ENCODE peak calls at places on chromosomes 7 and 10, in seven cellular contexts. One of them, this sample, is unnamed. For H3K27me3, the result is how much of the 10 kb centered on the place peaks cover.

GRCh38 chr10:95445223-95445836 is 115.8 kb downstream of the SORBS1 start:
- DNase-seq in adrenal gland: peak
- DNase-seq in K562: no peak
- DNase-seq in tibial artery: peak
- DNase-seq in dorsolateral prefrontal cortex: peak
- DNase-seq in RWPE2: no peak
- DNase-seq in esophagus muscularis mucosa: no peak
- DNase-seq in this sample: peak

GRCh38 chr7:134599371-134599770 is 47.3 kb upstream of the BPGM start:
- DNase-seq in adrenal gland: no peak
- DNase-seq in K562: no peak
- DNase-seq in tibial artery: no peak
- DNase-seq in dorsolateral prefrontal cortex: no peak
- DNase-seq in RWPE2: no peak
- DNase-seq in esophagus muscularis mucosa: no peak
- DNase-seq in this sample: no peak

GRCh38 chr10:15222511-15222910 is 54.0 kb upstream of the NMT2 start:
- DNase-seq in adrenal gland: no peak
- DNase-seq in K562: no peak
- DNase-seq in tibial artery: no peak
- DNase-seq in dorsolateral prefrontal cortex: no peak
- DNase-seq in RWPE2: no peak
- DNase-seq in esophagus muscularis mucosa: no peak
- DNase-seq in this sample: no peak

GRCh38 chr10:15211464-15211979 is 43.0 kb upstream of the NMT2 start:
- DNase-seq in adrenal gland: no peak
- DNase-seq in K562: no peak
- DNase-seq in tibial artery: no peak
- DNase-seq in dorsolateral prefrontal cortex: no peak
- DNase-seq in RWPE2: no peak
- DNase-seq in esophagus muscularis mucosa: no peak
- DNase-seq in this sample: no peak

GRCh38 chr10:87560495-87561222 is 56.0 kb downstream of the MINPP1 start:
- DNase-seq in adrenal gland: no peak
- DNase-seq in K562: no peak
- DNase-seq in tibial artery: no peak
- DNase-seq in dorsolateral prefrontal cortex: no peak
- DNase-seq in RWPE2: no peak
- DNase-seq in esophagus muscularis mucosa: no peak
- DNase-seq in this sample: no peak

GRCh38 chr10:125554753-125555152 is 128.2 kb downstream of the TEX36 start:
- DNase-seq in adrenal gland: no peak
- DNase-seq in K562: no peak
- DNase-seq in tibial artery: no peak
- DNase-seq in dorsolateral prefrontal cortex: no peak
- DNase-seq in RWPE2: no peak
- DNase-seq in esophagus muscularis mucosa: no peak
- DNase-seq in this sample: no peak

GRCh38 chr7:80630611-80631010 is 7.8 kb upstream of the CD36 start:
- DNase-seq in adrenal gland: no peak
- DNase-seq in K562: no peak
- DNase-seq in tibial artery: no peak
- DNase-seq in dorsolateral prefrontal cortex: no peak
- DNase-seq in RWPE2: no peak
- DNase-seq in esophagus muscularis mucosa: no peak
- DNase-seq in this sample: peak

GRCh38 chr10:72756674-72757385 is 64.9 kb downstream of the MCU start:
- DNase-seq in adrenal gland: no peak
- DNase-seq in K562: no peak
- DNase-seq in tibial artery: no peak
- DNase-seq in dorsolateral prefrontal cortex: no peak
- DNase-seq in RWPE2: no peak
- DNase-seq in esophagus muscularis mucosa: no peak
- DNase-seq in this sample: no peak

GRCh38 chr10:69087600-69088470 is at the start of gene SRGN:
- DNase-seq in adrenal gland: peak
- DNase-seq in K562: peak
- DNase-seq in tibial artery: peak
- DNase-seq in dorsolateral prefrontal cortex: no peak
- DNase-seq in RWPE2: no peak
- DNase-seq in esophagus muscularis mucosa: peak
- DNase-seq in this sample: no peak

GRCh38 chr7:29319719-29320521 is 125.3 kb downstream of the CHN2 start:
- DNase-seq in adrenal gland: peak
- DNase-seq in K562: no peak
- DNase-seq in tibial artery: no peak
- DNase-seq in dorsolateral prefrontal cortex: no peak
- DNase-seq in RWPE2: no peak
- DNase-seq in esophagus muscularis mucosa: no peak
- DNase-seq in this sample: no peak

GRCh38 chr7:158502068-158502750 is 85.4 kb downstream of the PTPRN2 start:
- DNase-seq in adrenal gland: no peak
- DNase-seq in K562: no peak
- DNase-seq in tibial artery: no peak
- DNase-seq in dorsolateral prefrontal cortex: no peak
- DNase-seq in RWPE2: no peak
- DNase-seq in esophagus muscularis mucosa: no peak
- DNase-seq in this sample: no peak

GRCh38 chr10:79241629-79241989 is 105.7 kb upstream of the PPIF start:
- DNase-seq in adrenal gland: no peak
- DNase-seq in K562: no peak
- DNase-seq in tibial artery: no peak
- DNase-seq in dorsolateral prefrontal cortex: no peak
- DNase-seq in RWPE2: no peak
- DNase-seq in esophagus muscularis mucosa: no peak
- DNase-seq in this sample: no peak

GRCh38 chr10:121823993-121824463 is 103.8 kb downstream of the ATE1 start:
- DNase-seq in adrenal gland: no peak
- DNase-seq in K562: peak
- DNase-seq in tibial artery: no peak
- DNase-seq in dorsolateral prefrontal cortex: no peak
- DNase-seq in RWPE2: no peak
- DNase-seq in esophagus muscularis mucosa: no peak
- DNase-seq in this sample: peak

GRCh38 chr10:11874568-11875182 is 51.5 kb downstream of the PROSER2 start:
- DNase-seq in adrenal gland: no peak
- DNase-seq in K562: peak
- DNase-seq in tibial artery: no peak
- DNase-seq in dorsolateral prefrontal cortex: no peak
- DNase-seq in RWPE2: no peak
- DNase-seq in esophagus muscularis mucosa: no peak
- DNase-seq in this sample: peak

GRCh38 chr7:32481921-32482320 is 8.3 kb downstream of the LSM5 start:
- DNase-seq in adrenal gland: no peak
- DNase-seq in K562: no peak
- DNase-seq in tibial artery: no peak
- DNase-seq in dorsolateral prefrontal cortex: no peak
- DNase-seq in RWPE2: no peak
- DNase-seq in esophagus muscularis mucosa: peak
- DNase-seq in this sample: no peak

GRCh38 chr10:8898745-8899330 is 844.4 kb downstream of the GATA3 start:
- DNase-seq in adrenal gland: no peak
- DNase-seq in K562: no peak
- DNase-seq in tibial artery: no peak
- DNase-seq in dorsolateral prefrontal cortex: no peak
- DNase-seq in RWPE2: no peak
- DNase-seq in esophagus muscularis mucosa: no peak
- DNase-seq in this sample: no peak

GRCh38 chr7:44966731-44967538 is 11.9 kb downstream of the MYO1G start:
- DNase-seq in adrenal gland: no peak
- DNase-seq in K562: peak
- DNase-seq in tibial artery: peak
- DNase-seq in dorsolateral prefrontal cortex: no peak
- DNase-seq in RWPE2: no peak
- DNase-seq in esophagus muscularis mucosa: no peak
- DNase-seq in this sample: no peak

GRCh38 chr7:2484868-2485267 is 8.7 kb upstream of the GRIFIN start:
- DNase-seq in adrenal gland: no peak
- DNase-seq in K562: no peak
- DNase-seq in tibial artery: no peak
- DNase-seq in dorsolateral prefrontal cortex: no peak
- DNase-seq in RWPE2: no peak
- DNase-seq in esophagus muscularis mucosa: no peak
- DNase-seq in this sample: no peak

GRCh38 chr7:2729043-2729892 is 41.3 kb downstream of the AMZ1 start:
- DNase-seq in adrenal gland: no peak
- DNase-seq in K562: no peak
- DNase-seq in tibial artery: peak
- DNase-seq in dorsolateral prefrontal cortex: no peak
- DNase-seq in RWPE2: no peak
- DNase-seq in esophagus muscularis mucosa: no peak
- DNase-seq in this sample: no peak

GRCh38 chr7:136874393-136875032 is 6.1 kb downstream of the CHRM2 start:
- DNase-seq in adrenal gland: no peak
- DNase-seq in K562: peak
- DNase-seq in tibial artery: no peak
- DNase-seq in dorsolateral prefrontal cortex: no peak
- DNase-seq in RWPE2: no peak
- DNase-seq in esophagus muscularis mucosa: no peak
- DNase-seq in this sample: peak

GRCh38 chr7:135538387-135538786 is 19.3 kb upstream of the NUP205 start:
- DNase-seq in adrenal gland: no peak
- DNase-seq in K562: no peak
- DNase-seq in tibial artery: no peak
- DNase-seq in dorsolateral prefrontal cortex: no peak
- DNase-seq in RWPE2: no peak
- DNase-seq in esophagus muscularis mucosa: no peak
- DNase-seq in this sample: no peak

GRCh38 chr10:127973810-127974311 is 67.0 kb downstream of the PTPRE start:
- DNase-seq in adrenal gland: no peak
- DNase-seq in K562: no peak
- DNase-seq in tibial artery: no peak
- DNase-seq in dorsolateral prefrontal cortex: no peak
- DNase-seq in RWPE2: no peak
- DNase-seq in esophagus muscularis mucosa: no peak
- DNase-seq in this sample: no peak

GRCh38 chr7:66206909-66207240 is 1.7 kb downstream of the TPST1 start:
- DNase-seq in adrenal gland: no peak
- DNase-seq in K562: no peak
- DNase-seq in tibial artery: peak
- DNase-seq in dorsolateral prefrontal cortex: no peak
- DNase-seq in RWPE2: no peak
- DNase-seq in esophagus muscularis mucosa: no peak
- DNase-seq in this sample: no peak
- H3K27me3 ChIP-seq in adrenal gland: under half
- H3K27me3 ChIP-seq in K562: under half
- H3K27me3 ChIP-seq in tibial artery: under half
- H3K27me3 ChIP-seq in dorsolateral prefrontal cortex: under half
- H3K27me3 ChIP-seq in RWPE2: under half
- H3K27me3 ChIP-seq in esophagus muscularis mucosa: under half
- H3K27me3 ChIP-seq in this sample: under half

DNA sequence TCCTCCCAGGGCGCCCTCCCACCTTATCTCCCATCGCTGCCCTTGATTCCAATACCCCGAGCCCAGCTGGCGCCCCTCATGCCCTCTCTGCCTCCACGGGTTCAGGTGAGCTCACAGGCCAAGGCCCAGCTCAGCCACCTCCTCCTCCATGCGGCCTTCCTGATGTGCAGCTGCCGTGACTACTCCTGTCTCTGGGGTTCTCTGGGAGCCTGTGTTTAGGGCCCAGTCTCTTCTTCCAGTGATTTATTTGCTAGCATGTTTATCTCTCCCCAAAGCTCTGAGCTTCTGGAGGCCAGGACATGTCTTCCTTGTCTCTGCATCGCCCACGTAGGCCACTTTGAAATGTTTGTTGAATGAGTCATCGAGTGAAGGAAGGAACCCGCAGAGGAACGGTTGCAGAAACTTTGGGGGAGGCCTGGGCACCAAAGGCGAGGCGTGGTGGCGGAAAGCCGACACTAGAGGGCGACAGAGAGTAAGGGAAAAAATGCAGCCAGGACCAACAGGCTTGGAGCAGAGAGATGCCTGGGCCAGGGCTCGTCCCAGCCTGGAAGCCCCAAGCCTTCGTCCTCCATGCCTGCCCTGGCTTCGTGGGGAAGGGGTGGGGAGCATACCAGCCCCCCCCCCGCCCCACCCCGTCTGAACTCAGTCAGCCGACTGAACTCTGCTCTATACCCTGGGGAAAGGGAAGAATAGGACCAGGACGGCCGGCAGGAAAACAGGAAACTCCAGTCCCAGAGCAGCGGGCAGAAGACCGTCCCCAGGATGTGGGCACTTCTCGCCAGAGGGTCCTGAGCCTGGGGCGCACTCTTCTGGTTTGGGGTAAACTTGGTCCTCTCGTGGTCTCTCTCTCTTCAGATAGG is 10.9 kb upstream of the HSPB1 start:
- DNase-seq in adrenal gland: peak
- DNase-seq in K562: peak
- DNase-seq in tibial artery: peak
- DNase-seq in dorsolateral prefrontal cortex: peak
- DNase-seq in RWPE2: peak
- DNase-seq in esophagus muscularis mucosa: peak
- DNase-seq in this sample: peak
- H3K4me3 ChIP-seq in adrenal gland: no peak
- H3K4me3 ChIP-seq in K562: no peak
- H3K4me3 ChIP-seq in tibial artery: peak
- H3K4me3 ChIP-seq in dorsolateral prefrontal cortex: peak
- H3K4me3 ChIP-seq in RWPE2: peak
- H3K4me3 ChIP-seq in esophagus muscularis mucosa: peak
- H3K4me3 ChIP-seq in this sample: no peak

GRCh38 chr7:36668750-36669149 is 55.5 kb downstream of the AOAH start:
- DNase-seq in adrenal gland: no peak
- DNase-seq in K562: no peak
- DNase-seq in tibial artery: no peak
- DNase-seq in dorsolateral prefrontal cortex: no peak
- DNase-seq in RWPE2: no peak
- DNase-seq in esophagus muscularis mucosa: peak
- DNase-seq in this sample: no peak
- H3K27me3 ChIP-seq in adrenal gland: under half
- H3K27me3 ChIP-seq in K562: under half
- H3K27me3 ChIP-seq in tibial artery: under half
- H3K27me3 ChIP-seq in dorsolateral prefrontal cortex: under half
- H3K27me3 ChIP-seq in RWPE2: under half
- H3K27me3 ChIP-seq in esophagus muscularis mucosa: under half
- H3K27me3 ChIP-seq in this sample: under half

GRCh38 chr7:101198476-101198875 is 2.4 kb downstream of the MOGAT3 start:
- DNase-seq in adrenal gland: no peak
- DNase-seq in K562: no peak
- DNase-seq in tibial artery: no peak
- DNase-seq in dorsolateral prefrontal cortex: no peak
- DNase-seq in RWPE2: no peak
- DNase-seq in esophagus muscularis mucosa: no peak
- DNase-seq in this sample: no peak

GRCh38 chr7:101200504-101200861 is 353 bp downstream of the MOGAT3 start:
- DNase-seq in adrenal gland: no peak
- DNase-seq in K562: no peak
- DNase-seq in tibial artery: no peak
- DNase-seq in dorsolateral prefrontal cortex: no peak
- DNase-seq in RWPE2: no peak
- DNase-seq in esophagus muscularis mucosa: no peak
- DNase-seq in this sample: peak

GRCh38 chr7:101200862-101201599 is at the start of gene MOGAT3:
- DNase-seq in adrenal gland: no peak
- DNase-seq in K562: peak
- DNase-seq in tibial artery: no peak
- DNase-seq in dorsolateral prefrontal cortex: no peak
- DNase-seq in RWPE2: no peak
- DNase-seq in esophagus muscularis mucosa: no peak
- DNase-seq in this sample: peak

GRCh38 chr7:101202603-101202918 is 1.7 kb upstream of the MOGAT3 start:
- DNase-seq in adrenal gland: no peak
- DNase-seq in K562: no peak
- DNase-seq in tibial artery: no peak
- DNase-seq in dorsolateral prefrontal cortex: no peak
- DNase-seq in RWPE2: no peak
- DNase-seq in esophagus muscularis mucosa: no peak
- DNase-seq in this sample: no peak

GRCh38 chr7:101201695-101202602 is 1.1 kb upstream of the MOGAT3 start:
- DNase-seq in adrenal gland: no peak
- DNase-seq in K562: peak
- DNase-seq in tibial artery: no peak
- DNase-seq in dorsolateral prefrontal cortex: no peak
- DNase-seq in RWPE2: no peak
- DNase-seq in esophagus muscularis mucosa: no peak
- DNase-seq in this sample: no peak
- H3K4me3 ChIP-seq in adrenal gland: no peak
- H3K4me3 ChIP-seq in K562: no peak
- H3K4me3 ChIP-seq in tibial artery: no peak
- H3K4me3 ChIP-seq in dorsolateral prefrontal cortex: peak
- H3K4me3 ChIP-seq in RWPE2: no peak
- H3K4me3 ChIP-seq in esophagus muscularis mucosa: peak
- H3K4me3 ChIP-seq in this sample: no peak

This sample was measured in hepatocyte.